ENCODE peak calls at places on chromosomes 5 and 9, in four cellular contexts. X, A, V and E are unnamed samples.

GRCh38 chr5:154236459-154237375 is 46.2 kb downstream of the GALNT10 start:
- DNase-seq in X (peak), A (no peak), V (no peak), E (no peak)

GRCh38 chr5:134904621-134905245 is at the start of gene PCBD2:
- DNase-seq in X (peak), A (peak), V (peak), E (no peak)

GRCh38 chr5:84535281-84535680 is 150.6 kb upstream of the EDIL3 start:
- DNase-seq in X (no peak), A (no peak), V (no peak), E (no peak)

GRCh38 chr9:95522871-95523370 is 6.2 kb upstream of the PTCH1 start:
- DNase-seq in X (no peak), A (no peak), V (no peak), E (no peak)

GRCh38 chr5:14809369-14810144 is 62.0 kb downstream of the ANKH start:
- DNase-seq in X (peak), A (peak), V (peak), E (no peak)

GRCh38 chr5:19886123-19886921 is 101.7 kb downstream of the CDH18 start:
- DNase-seq in X (peak), A (no peak), V (no peak), E (no peak)

GRCh38 chr9:2120926-2121689 is 106.0 kb downstream of the SMARCA2 start:
- DNase-seq in X (peak), A (no peak), V (no peak), E (no peak)

GRCh38 chr5:78077369-78078068 is 217.0 kb downstream of the AP3B1 start:
- DNase-seq in X (no peak), A (no peak), V (no peak), E (no peak)

GRCh38 chr5:132500931-132501628 is 10.5 kb upstream of the IRF1 start:
- DNase-seq in X (peak), A (no peak), V (peak), E (no peak)

GRCh38 chr5:63375851-63376250 is 586.4 kb downstream of the HTR1A start:
- DNase-seq in X (no peak), A (no peak), V (no peak), E (no peak)

GRCh38 chr9:19924090-19924489 is 135.3 kb upstream of the SLC24A2 start:
- DNase-seq in X (no peak), A (no peak), V (no peak), E (no peak)

GRCh38 chr5:170301149-170301548 is 3.6 kb upstream of the LCP2 start:
- DNase-seq in X (no peak), A (no peak), V (no peak), E (no peak)

GRCh38 chr9:98944130-98945074 is 695 bp downstream of the COL15A1 start:
- DNase-seq in X (no peak), A (no peak), V (no peak), E (no peak)
- TF ChIP-seq EZH2 in X (no peak), A (no peak), V (no peak), E (peak)

GRCh38 chr9:125460346-125460745 is 198.7 kb downstream of the GAPVD1 start:
- DNase-seq in X (no peak), A (no peak), V (no peak), E (no peak)

GRCh38 chr9:125457357-125457756 is 195.7 kb downstream of the GAPVD1 start:
- DNase-seq in X (no peak), A (no peak), V (no peak), E (no peak)

GRCh38 chr9:125455132-125455531 is 193.5 kb downstream of the GAPVD1 start:
- DNase-seq in X (no peak), A (no peak), V (no peak), E (no peak)

GRCh38 chr9:125460883-125461475 is 199.4 kb downstream of the GAPVD1 start:
- DNase-seq in X (no peak), A (peak), V (no peak), E (no peak)

DNA sequence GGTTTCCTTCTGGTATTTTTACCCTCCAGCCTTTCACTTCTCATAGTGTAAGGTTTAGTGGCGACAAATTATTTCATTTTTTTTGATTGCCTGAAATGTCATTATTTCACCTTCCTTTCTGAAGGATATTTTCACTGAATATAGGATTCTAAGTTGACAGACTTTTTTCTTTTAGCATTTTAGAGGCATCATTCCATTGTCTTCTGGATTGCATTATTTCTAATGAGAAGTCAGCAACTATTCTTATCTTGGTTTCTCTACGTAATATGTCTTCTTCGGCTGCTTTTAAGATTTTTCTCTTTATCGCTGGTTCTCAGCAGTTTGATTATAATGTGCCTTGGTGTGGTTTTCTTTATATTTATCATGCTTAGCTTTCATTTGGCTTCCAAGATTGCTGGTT is 194.2 kb downstream of the GAPVD1 start:
- DNase-seq in X (no peak), A (no peak), V (no peak), E (no peak)
- H3K27ac ChIP-seq in X (no peak), A (no peak), V (no peak), E (no peak)

GRCh38 chr5:115532517-115532916 is 12.1 kb downstream of the FEM1C start:
- DNase-seq in X (peak), A (peak), V (no peak), E (no peak)

GRCh38 chr5:115530426-115530825 is 14.1 kb downstream of the FEM1C start:
- DNase-seq in X (no peak), A (no peak), V (no peak), E (no peak)

GRCh38 chr5:115531787-115532367 is 12.7 kb downstream of the FEM1C start:
- DNase-seq in X (peak), A (no peak), V (no peak), E (no peak)

GRCh38 chr5:115535479-115536035 is 9.0 kb downstream of the FEM1C start:
- DNase-seq in X (no peak), A (no peak), V (no peak), E (no peak)

GRCh38 chr5:115531380-115531779 is 13.2 kb downstream of the FEM1C start:
- DNase-seq in X (no peak), A (no peak), V (no peak), E (no peak)
- H3K4me3 ChIP-seq in X (no peak), A (no peak), V (no peak), E (no peak)

DNA sequence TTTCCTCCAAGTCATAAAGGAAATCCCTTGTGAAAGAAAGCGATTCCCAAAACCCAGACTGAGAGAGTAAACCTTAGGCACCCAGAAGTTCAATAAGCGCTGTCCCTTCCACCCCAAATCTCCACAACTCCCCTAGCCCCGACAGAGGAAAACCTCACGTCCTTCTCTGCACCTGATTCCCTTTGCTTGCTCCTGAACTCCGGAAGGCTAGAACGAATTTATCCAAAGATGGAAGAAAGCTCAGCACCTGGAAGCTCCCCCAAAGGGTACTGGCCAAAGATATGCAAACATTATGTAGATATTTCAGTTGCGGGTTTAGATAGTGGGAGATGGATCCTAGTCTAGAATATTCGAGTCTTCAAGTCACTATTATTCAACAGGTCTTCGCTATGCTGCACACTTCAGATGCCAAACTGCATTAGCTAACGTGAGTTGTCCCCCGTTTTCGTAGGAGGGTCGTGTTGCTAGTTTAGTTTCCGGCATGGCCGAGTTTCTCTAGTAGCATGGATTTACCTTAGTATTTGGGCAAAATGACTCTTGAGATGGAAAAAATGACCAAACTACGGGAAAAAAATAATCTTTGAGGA is 27.7 kb downstream of the NR2F1 start:
- DNase-seq in X (no peak), A (no peak), V (no peak), E (no peak)
- TF ChIP-seq EZH2 in X (no peak), A (no peak), V (peak), E (no peak)

DNA sequence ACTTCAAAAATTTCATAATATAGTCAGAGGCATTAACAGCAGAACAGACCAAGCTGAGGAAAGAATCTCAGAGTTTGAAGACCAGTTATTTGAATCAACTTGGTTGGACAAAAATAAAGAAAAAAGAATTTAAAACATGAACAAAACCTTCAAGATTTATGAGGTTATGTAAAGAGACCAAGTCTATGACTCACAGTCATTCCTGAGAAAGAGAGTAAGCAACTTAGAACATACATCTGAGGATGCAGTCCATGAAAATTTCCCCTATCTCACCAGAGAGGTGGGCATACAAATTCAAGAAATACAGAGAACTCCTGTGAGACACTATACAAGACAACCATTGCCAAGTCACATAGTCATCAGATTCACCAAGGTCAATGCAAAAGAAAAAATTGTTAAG is 17.4 kb upstream of the C9orf72 start:
- DNase-seq in X (peak), A (no peak), V (no peak), E (no peak)
- H3K27ac ChIP-seq in X (no peak), A (no peak), V (no peak), E (no peak)

GRCh38 chr9:27108981-27109541 is at the start of gene TEK:
- DNase-seq in X (no peak), A (no peak), V (no peak), E (no peak)
- H3K4me3 ChIP-seq in X (no peak), A (no peak), V (no peak), E (no peak)

DNA sequence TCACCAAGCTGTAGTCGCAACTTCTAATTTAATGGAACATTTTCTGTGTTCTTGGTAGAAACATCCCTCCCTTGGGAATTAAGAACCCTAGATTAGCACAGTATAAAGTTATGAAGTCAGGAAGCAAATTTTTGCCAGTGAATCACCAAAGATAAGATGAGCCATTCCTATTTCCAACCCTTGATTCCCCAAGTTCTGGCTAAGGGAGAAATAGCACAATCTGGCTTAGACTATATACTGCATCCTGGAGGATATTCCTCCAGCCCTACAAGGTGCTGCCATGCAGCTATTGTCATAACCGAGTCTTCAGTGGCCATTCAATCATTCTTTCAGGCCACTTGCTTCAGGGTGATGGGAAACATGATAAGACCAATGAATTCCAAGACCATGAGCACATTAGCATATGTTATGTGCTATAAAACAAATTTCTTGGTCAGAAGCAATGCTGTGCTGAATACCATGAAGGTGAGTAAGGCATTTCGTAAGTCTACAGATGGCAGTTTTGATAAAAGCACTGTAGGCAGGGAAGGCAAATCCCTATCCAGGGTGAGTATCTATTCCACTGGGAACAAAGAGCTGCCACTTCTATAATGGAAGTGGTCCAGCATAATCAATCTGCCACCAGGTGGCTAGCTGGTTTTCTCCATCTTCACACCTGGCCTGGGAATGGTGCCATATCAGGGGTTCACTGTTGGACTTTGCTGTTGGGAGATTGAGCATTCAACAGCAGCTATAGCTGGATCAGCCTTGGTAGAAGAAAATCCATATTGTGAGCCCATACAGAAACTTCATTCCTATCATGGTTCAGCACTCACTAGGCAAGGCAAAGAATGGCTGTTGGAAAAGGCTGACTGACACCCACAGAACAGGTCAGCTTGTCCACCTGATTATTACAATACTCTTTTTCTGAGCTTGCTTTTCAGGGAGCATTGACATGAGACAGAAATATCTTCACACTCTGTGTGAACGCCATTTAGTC is 19.6 kb upstream of the ARL15 start:
- DNase-seq in X (peak), A (peak), V (no peak), E (no peak)
- TF ChIP-seq EZH2 in X (no peak), A (no peak), V (no peak), E (no peak)